ENCODE peak calls at places on chromosomes 5 and 9, in four cellular contexts. N is neural crest cell, F is NCI-H1092, U is kidney epithelial cell. T is an unnamed sample.

GRCh38 chr5:98309785-98310566 is 463.5 kb upstream of the RGMB start:
- DNase-seq in F (no peak), U (peak), N (peak), T (no peak)

GRCh38 chr9:96122756-96123155 is 179.2 kb downstream of the HSD17B3 start:
- DNase-seq in U (no peak), N (no peak), F (no peak), T (no peak)

GRCh38 chr5:98428806-98429205 is 344.7 kb upstream of the RGMB start:
- DNase-seq in U (no peak), N (no peak), F (no peak), T (no peak)

GRCh38 chr5:64690417-64691151 is at the start of gene SHISAL2B:
- DNase-seq in U (no peak), N (peak), F (peak), T (no peak)

GRCh38 chr9:130866474-130866965 is 30.1 kb downstream of the QRFP start:
- DNase-seq in F (peak), U (peak), N (peak), T (no peak)

GRCh38 chr9:35114113-35114847 is 1.4 kb downstream of the ATOSB start:
- DNase-seq in U (peak), N (peak), F (no peak), T (peak)

GRCh38 chr9:93825348-93826115 is 129.6 kb downstream of the BARX1 start:
- DNase-seq in U (no peak), F (no peak), N (no peak), T (no peak)

GRCh38 chr5:17217421-17218352 is at the start of gene BASP1:
- DNase-seq in U (no peak), F (peak), N (peak), T (no peak)

GRCh38 chr5:112208699-112209615 is 210.1 kb downstream of the EPB41L4A start:
- DNase-seq in U (no peak), N (no peak), F (no peak), T (no peak)

GRCh38 chr9:94783121-94783664 is 56.7 kb downstream of the AOPEP start:
- DNase-seq in U (peak), N (peak), F (peak), T (peak)

GRCh38 chr5:172123269-172123692 is 64.7 kb downstream of the STK10 start:
- DNase-seq in U (no peak), N (no peak), F (peak), T (peak)

GRCh38 chr5:55180016-55180415 is 7.0 kb upstream of the CDC20B start:
- DNase-seq in U (no peak), N (no peak), F (no peak), T (no peak)

T was measured in SK-N-MC.